ENCODE peak calls at places on chromosomes 6 and 20, in six cellular contexts. U is psoas muscle; D is fibroblast of lung; V is neuronal stem cell; T is CD8-positive, alpha-beta memory T cell; B is left ventricle myocardium inferior. Z is an unnamed sample.

GRCh38 chr6:127366281-127367022 is 23.0 kb upstream of the ECHDC1 start:
- DNase-seq in U (no peak), D (peak; percentile 96), V (no peak), T (no peak), B (no peak), Z (peak; percentile 93)

GRCh38 chr6:139632798-139633197 is 258.4 kb upstream of the CITED2 start:
- DNase-seq in U (no peak), D (no peak), V (no peak), T (no peak), B (no peak), Z (no peak)

GRCh38 chr20:45842169-45842812 is 8.7 kb downstream of the SNX21 start:
- DNase-seq in U (no peak), D (peak; percentile 12), V (no peak), T (no peak), B (no peak), Z (no peak)

GRCh38 chr6:125191916-125192609 is 38.5 kb downstream of the TPD52L1 start:
- DNase-seq in U (peak; percentile 52), D (peak; percentile 89), V (peak; percentile 31), T (peak; percentile 64), B (peak; percentile 22), Z (peak; percentile 66)

GRCh38 chr6:105077592-105078463 is 102.0 kb downstream of the POPDC3 start:
- DNase-seq in U (no peak), D (peak; percentile 40), V (peak; percentile 39), T (no peak), B (no peak), Z (peak; percentile 39)

GRCh38 chr6:165872811-165873210 is 209.8 kb upstream of the PDE10A start:
- DNase-seq in U (no peak), D (no peak), V (no peak), T (no peak), B (no peak), Z (no peak)

GRCh38 chr20:35695245-35695749 is 3.9 kb downstream of the NFS1 start:
- DNase-seq in U (no peak), D (no peak), V (no peak), T (no peak), B (no peak), Z (no peak)

GRCh38 chr6:12288844-12289654 is 1.1 kb upstream of the EDN1 start:
- DNase-seq in U (no peak), D (peak; percentile 48), V (peak; percentile 59), T (peak; percentile 52), B (peak; percentile 16), Z (peak; percentile 83)

GRCh38 chr6:149723771-149724417 is 6.0 kb upstream of the LATS1 start:
- DNase-seq in U (no peak), D (peak; percentile 72), V (no peak), T (peak; percentile 58), B (no peak), Z (peak; percentile 11)

GRCh38 chr20:13913517-13913916 is 76.9 kb downstream of the SEL1L2 start:
- DNase-seq in U (no peak), D (no peak), V (no peak), T (no peak), B (no peak), Z (no peak)

GRCh38 chr6:30743099-30744053 is 889 bp upstream of the FLOT1 start:
- DNase-seq in U (peak; percentile 41), D (no peak), V (no peak), T (peak; percentile 50), B (no peak), Z (no peak)

DNA sequence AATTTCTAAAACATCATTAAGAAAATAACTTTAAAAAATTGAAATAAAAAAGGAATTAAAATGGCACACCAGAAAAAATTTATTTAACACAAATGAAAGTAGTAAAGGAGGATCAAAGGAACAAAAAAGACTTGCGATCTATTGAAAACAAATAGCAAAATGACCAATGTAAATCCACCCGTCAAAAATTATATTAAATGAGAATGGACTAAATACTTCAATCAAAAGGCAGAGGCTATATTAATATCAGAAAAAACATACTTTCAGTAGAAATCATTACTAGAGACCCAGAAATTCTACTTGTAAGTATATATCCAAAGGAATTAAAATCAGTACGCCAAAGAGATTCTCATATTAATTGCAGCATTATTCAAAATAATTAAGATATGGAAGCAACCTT is 293.1 kb upstream of the SOX4 start:
- DNase-seq in U (no peak), D (no peak), V (no peak), T (no peak), B (no peak), Z (no peak)
- H3K27me3 ChIP-seq in U (no peaks in the 10 kb centered on the region), D (no peaks in the 10 kb centered on the region), V (no peaks in the 10 kb centered on the region), T (no peaks in the 10 kb centered on the region), B (no peaks in the 10 kb centered on the region), Z (no peaks in the 10 kb centered on the region)

DNA sequence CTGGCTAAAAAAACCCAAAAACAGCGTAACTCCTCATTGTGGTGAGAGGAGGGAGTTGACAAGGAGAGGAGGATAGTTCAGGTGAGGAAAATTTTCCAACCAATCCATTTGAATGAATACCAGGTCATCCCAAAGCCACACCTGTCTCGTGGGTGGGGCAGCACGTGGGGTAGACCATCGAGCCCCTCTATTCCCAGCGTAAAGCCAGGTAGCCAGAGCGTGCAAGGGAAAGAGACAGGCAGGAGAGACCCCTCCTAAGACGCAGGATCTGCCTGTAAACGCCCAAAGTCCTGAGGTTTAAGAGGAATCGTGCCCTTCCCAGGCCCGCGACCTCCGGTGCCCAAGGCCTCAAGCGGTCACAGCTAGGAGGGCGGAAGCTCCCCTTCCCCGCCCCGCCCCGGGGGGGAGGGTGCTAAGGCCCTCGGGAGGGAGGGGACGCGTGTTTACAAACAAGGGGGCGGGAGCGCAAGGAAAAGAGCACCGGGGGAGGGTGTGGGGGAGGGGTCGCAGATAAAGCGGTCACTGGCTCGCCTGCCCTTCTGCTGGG is 705 bp downstream of the RXRB start:
- DNase-seq in U (no peak), D (peak; percentile 59), V (no peak), T (no peak), B (peak; percentile 77), Z (peak; percentile 83)
- H3K27ac ChIP-seq in U (peak overlapping the region; percentile 92), D (peak overlapping the region; percentile 94), V (peak overlapping the region; percentile 97), T (peak overlapping the region; percentile 92), B (peak overlapping the region; percentile 99), Z (peak overlapping the region; percentile 79)

GRCh38 chr20:20363449-20364015 is 4.4 kb upstream of the INSM1 start:
- DNase-seq in U (no peak), D (no peak), V (no peak), T (no peak), B (no peak), Z (no peak)
- H3K27me3 ChIP-seq in U (peaks cover 41% of the 10 kb centered on the region), D (peaks cover 65% of the 10 kb centered on the region), V (peaks cover 75% of the 10 kb centered on the region), T (peaks cover 5% of the 10 kb centered on the region), B (peaks cover 88% of the 10 kb centered on the region), Z (peaks cover 12% of the 10 kb centered on the region)

DNA sequence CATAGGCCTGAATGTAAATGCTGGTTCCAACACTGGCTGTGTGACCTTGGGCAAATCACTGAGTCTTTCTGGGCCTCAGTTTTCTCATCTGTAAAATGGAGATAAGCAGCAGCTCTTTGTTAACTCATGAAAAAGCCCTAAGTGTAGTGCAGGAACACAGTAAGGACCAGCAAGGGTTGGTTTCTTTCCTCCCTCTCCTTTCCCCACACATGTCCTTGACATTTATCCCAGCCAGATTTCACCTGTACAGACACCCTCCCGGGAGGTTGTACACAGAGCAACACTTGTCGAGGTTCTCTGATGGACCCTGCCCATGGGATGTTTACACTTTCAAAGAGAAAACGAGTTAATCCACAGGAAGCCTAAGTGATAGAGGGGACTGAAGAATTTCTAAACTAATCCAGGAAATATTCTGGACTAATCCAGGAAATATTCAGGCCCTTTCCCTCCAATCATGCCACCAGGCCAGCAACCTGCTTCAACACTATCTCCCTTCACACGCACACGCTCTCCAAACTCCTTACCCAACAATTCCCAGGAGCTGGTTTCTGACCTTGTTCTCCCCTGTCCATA is 34.9 kb downstream of the MRPL14 start:
- DNase-seq in U (no peak), D (no peak), V (no peak), T (no peak), B (no peak), Z (no peak)
- H3K27ac ChIP-seq in U (no peak overlapping the region), D (no peak overlapping the region), V (no peak overlapping the region), T (no peak overlapping the region), B (no peak overlapping the region), Z (no peak overlapping the region)

GRCh38 chr20:61292391-61292790 is 40.3 kb downstream of the CDH4 start:
- DNase-seq in U (no peak), D (no peak), V (no peak), T (no peak), B (no peak), Z (no peak)
- H3K27me3 ChIP-seq in U (no peaks in the 10 kb centered on the region), D (no peaks in the 10 kb centered on the region), V (no peaks in the 10 kb centered on the region), T (no peaks in the 10 kb centered on the region), B (peaks cover 31% of the 10 kb centered on the region), Z (peaks cover 93% of the 10 kb centered on the region)

GRCh38 chr20:59966428-59966827 is 8.2 kb downstream of the CDH26 start:
- DNase-seq in U (no peak), D (no peak), V (no peak), T (no peak), B (no peak), Z (no peak)

GRCh38 chr20:59961423-59961822 is 3.2 kb downstream of the CDH26 start:
- DNase-seq in U (no peak), D (no peak), V (no peak), T (no peak), B (no peak), Z (peak; percentile 51)

GRCh38 chr20:59958626-59959025 is 403 bp downstream of the CDH26 start:
- DNase-seq in U (no peak), D (no peak), V (no peak), T (no peak), B (no peak), Z (no peak)

GRCh38 chr20:59958123-59958522 is at the start of gene CDH26:
- DNase-seq in U (no peak), D (no peak), V (no peak), T (no peak), B (no peak), Z (no peak)

DNA sequence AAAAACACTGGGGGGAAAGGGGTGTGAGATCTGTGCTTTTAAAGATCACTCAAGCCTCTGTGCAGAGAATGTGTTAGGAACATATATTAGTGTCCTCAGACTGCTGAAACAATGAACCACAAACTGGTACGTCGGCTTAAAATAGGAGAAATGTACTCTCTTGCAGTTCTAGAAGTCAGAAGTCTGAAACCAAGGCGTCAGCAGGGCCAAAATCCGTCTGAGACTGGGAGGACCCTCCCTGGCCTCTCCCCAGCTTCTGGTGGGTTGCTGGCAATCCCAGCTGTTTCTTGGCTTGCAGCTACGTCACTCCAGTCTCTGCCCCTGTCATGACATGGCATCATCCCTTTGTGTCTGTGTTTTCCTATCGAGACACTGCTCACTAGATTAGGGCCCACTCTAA is 3.9 kb downstream of the CDH26 start:
- DNase-seq in U (no peak), D (no peak), V (no peak), T (no peak), B (no peak), Z (no peak)
- H3K27ac ChIP-seq in U (no peak overlapping the region), D (no peak overlapping the region), V (no peak overlapping the region), T (no peak overlapping the region), B (no peak overlapping the region), Z (no peak overlapping the region)

GRCh38 chr6:34140075-34140474 is 5.8 kb downstream of the GRM4 start:
- DNase-seq in U (no peak), D (no peak), V (no peak), T (no peak), B (no peak), Z (no peak)
- H3K27me3 ChIP-seq in U (peaks cover 32% of the 10 kb centered on the region), D (peaks cover 55% of the 10 kb centered on the region), V (peaks cover 24% of the 10 kb centered on the region), T (peaks cover 54% of the 10 kb centered on the region), B (peaks cover 100% of the 10 kb centered on the region), Z (peaks cover 94% of the 10 kb centered on the region)

GRCh38 chr6:28480253-28480932 is 35.2 kb downstream of the GPX6 start:
- DNase-seq in U (no peak), D (no peak), V (no peak), T (no peak), B (no peak), Z (no peak)
- H3K27ac ChIP-seq in U (no peak overlapping the region), D (no peak overlapping the region), V (no peak overlapping the region), T (peak overlapping the region; percentile 22), B (no peak overlapping the region), Z (no peak overlapping the region)

GRCh38 chr20:41853803-41854202 is 235.6 kb upstream of the CHD6 start:
- DNase-seq in U (no peak), D (no peak), V (no peak), T (no peak), B (no peak), Z (no peak)
- H3K27me3 ChIP-seq in U (no peaks in the 10 kb centered on the region), D (no peaks in the 10 kb centered on the region), V (no peaks in the 10 kb centered on the region), T (no peaks in the 10 kb centered on the region), B (peaks cover 41% of the 10 kb centered on the region), Z (no peaks in the 10 kb centered on the region)